ENCODE peak calls at places on chromosome 22, in eight cellular contexts. P is cardiac muscle cell, B is right lobe of liver, I is stomach, T is sigmoid colon, C is prostate gland, N is heart left ventricle, Q is kidney. U is an unnamed sample.
A peak's percentile ranks its signal among the peaks of the same experiment; 100 is the strongest.

GRCh38 chr22:20533095-20533878 is 25.9 kb downstream of the MED15 start:
- DNase-seq in B (peak; percentile 39), P (no peak), C (no peak), N (no peak), I (no peak), T (no peak), Q (no peak), U (no peak)

GRCh38 chr22:30872282-30873041 is 96.1 kb downstream of the MORC2 start:
- DNase-seq in I (no peak), B (peak; percentile 39), P (no peak), Q (peak; percentile 65), N (peak; percentile 7), C (no peak), T (peak; percentile 42), U (no peak)

GRCh38 chr22:28907311-28908008 is 24.1 kb downstream of the ZNRF3 start:
- DNase-seq in N (no peak), T (peak; percentile 19), B (no peak), C (no peak), P (no peak), Q (no peak), I (no peak), U (no peak)

GRCh38 chr22:44351685-44352377 is 39.1 kb upstream of the SHISAL1 start:
- DNase-seq in I (no peak), Q (peak; percentile 53), T (peak; percentile 89), N (peak; percentile 6), B (no peak), P (peak; percentile 91), C (peak; percentile 14), U (no peak)

GRCh38 chr22:42608481-42609361 is 6.0 kb downstream of the POLDIP3 start:
- DNase-seq in P (peak; percentile 66), T (no peak), N (peak; percentile 24), B (no peak), I (no peak), Q (peak; percentile 53), C (no peak), U (no peak)

GRCh38 chr22:30694638-30695350 is at the start of gene OSBP2:
- DNase-seq in C (peak; percentile 24), P (peak; percentile 6), T (peak; percentile 62), Q (peak; percentile 84), N (no peak), B (peak; percentile 66), I (peak; percentile 57), U (peak; percentile 57)

GRCh38 chr22:42432818-42433217 is 615 bp upstream of the NFAM1 start:
- DNase-seq in I (no peak), P (no peak), C (no peak), Q (no peak), N (no peak), T (no peak), B (no peak), U (no peak)

GRCh38 chr22:33922268-33922667 is 2.0 kb upstream of the LARGE1 start:
- DNase-seq in B (peak; percentile 59), Q (no peak), T (peak; percentile 80), I (peak; percentile 55), P (peak; percentile 40), C (peak; percentile 30), N (no peak), U (no peak)

GRCh38 chr22:17963015-17963414 is 61.3 kb downstream of the MICAL3 start:
- DNase-seq in P (no peak), I (no peak), B (no peak), N (no peak), Q (no peak), C (no peak), T (no peak), U (no peak)

GRCh38 chr22:49768511-49768910 is 59.2 kb downstream of the BRD1 start:
- DNase-seq in T (peak; percentile 60), P (no peak), B (peak; percentile 23), N (no peak), C (no peak), I (no peak), Q (peak; percentile 66), U (no peak)

GRCh38 chr22:29480512-29481264 is 670 bp downstream of the NEFH start:
- DNase-seq in C (no peak), I (no peak), B (no peak), Q (no peak), P (peak; percentile 82), T (no peak), N (no peak), U (no peak)

GRCh38 chr22:38733329-38734202 is 22.2 kb downstream of the SUN2 start:
- DNase-seq in C (peak; percentile 67), N (peak; percentile 66), P (peak; percentile 27), B (peak; percentile 89), Q (peak; percentile 77), I (peak; percentile 77), T (peak; percentile 96), U (peak; percentile 56)

GRCh38 chr22:31127181-31127772 is 4.5 kb downstream of the INPP5J start:
- DNase-seq in N (no peak), C (no peak), B (no peak), T (no peak), I (no peak), P (no peak), Q (no peak), U (no peak)

GRCh38 chr22:38935023-38935422 is 22.4 kb upstream of the APOBEC3A start:
- DNase-seq in I (peak; percentile 100), Q (peak; percentile 97), N (peak; percentile 83), B (peak; percentile 90), T (no peak), P (no peak), C (peak; percentile 92), U (no peak)

GRCh38 chr22:20128902-20129746 is 2.5 kb upstream of the ZDHHC8 start:
- DNase-seq in N (no peak), I (peak; percentile 37), T (no peak), Q (no peak), C (no peak), B (peak; percentile 90), P (peak; percentile 46), U (peak; percentile 38)

GRCh38 chr22:49666146-49666809 is 161.4 kb downstream of the BRD1 start:
- DNase-seq in Q (no peak), C (no peak), P (no peak), B (no peak), T (peak; percentile 28), N (no peak), I (no peak), U (no peak)

GRCh38 chr22:33803371-33803770 is 116.9 kb downstream of the LARGE1 start:
- DNase-seq in C (no peak), I (no peak), P (peak; percentile 70), Q (no peak), B (no peak), N (no peak), T (peak; percentile 66), U (no peak)

GRCh38 chr22:24407884-24408283 is 19.5 kb upstream of the ADORA2A start:
- DNase-seq in I (no peak), B (no peak), N (no peak), Q (no peak), T (no peak), P (no peak), C (no peak), U (no peak)

GRCh38 chr22:29139965-29140782 is 65.5 kb upstream of the EMID1 start:
- DNase-seq in C (peak; percentile 38), I (no peak), B (no peak), T (no peak), N (no peak), Q (no peak), P (peak; percentile 95), U (no peak)

GRCh38 chr22:50314455-50315288 is 7.2 kb upstream of the PLXNB2 start:
- DNase-seq in C (no peak), Q (peak; percentile 80), P (no peak), I (peak; percentile 54), T (no peak), B (peak; percentile 58), N (no peak), U (peak; percentile 80)

GRCh38 chr22:39475337-39475736 is 18.5 kb downstream of the MGAT3 start:
- DNase-seq in I (no peak), N (no peak), C (no peak), B (no peak), P (no peak), T (no peak), Q (peak; percentile 55), U (peak; percentile 1)

DNA sequence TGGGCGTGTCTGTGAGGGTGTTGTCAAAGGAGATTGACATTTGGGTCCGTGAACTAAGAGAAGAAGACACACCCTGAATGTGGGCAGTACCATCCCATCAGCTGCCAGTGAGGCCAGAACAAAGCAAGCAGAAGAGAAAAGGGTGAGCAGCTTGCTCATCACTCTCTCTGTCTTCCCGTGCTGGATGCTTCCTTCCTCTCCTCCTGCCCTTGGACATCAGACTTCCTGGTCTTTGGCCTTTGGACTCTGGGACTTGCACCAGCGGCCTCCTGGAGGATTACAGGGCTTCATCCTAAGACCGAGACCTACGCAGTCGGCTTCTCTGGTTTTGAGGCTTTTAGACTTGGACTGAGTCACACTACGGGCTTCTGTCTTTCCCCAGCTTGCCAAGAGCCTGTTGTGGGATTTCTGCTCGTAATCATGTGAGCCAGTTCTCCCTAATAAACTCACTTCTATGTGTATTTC is 18.8 kb downstream of the APOL2 start:
- DNase-seq in I (no peak), B (no peak), N (peak; percentile 59), Q (no peak), P (no peak), T (peak; percentile 81), C (peak; percentile 61), U (no peak)
- TF ChIP-seq CTCF in I (no peak), B (no peak), N (no peak), Q (no peak), P (no peak), T (no peak), C (no peak), U (no peak)

DNA sequence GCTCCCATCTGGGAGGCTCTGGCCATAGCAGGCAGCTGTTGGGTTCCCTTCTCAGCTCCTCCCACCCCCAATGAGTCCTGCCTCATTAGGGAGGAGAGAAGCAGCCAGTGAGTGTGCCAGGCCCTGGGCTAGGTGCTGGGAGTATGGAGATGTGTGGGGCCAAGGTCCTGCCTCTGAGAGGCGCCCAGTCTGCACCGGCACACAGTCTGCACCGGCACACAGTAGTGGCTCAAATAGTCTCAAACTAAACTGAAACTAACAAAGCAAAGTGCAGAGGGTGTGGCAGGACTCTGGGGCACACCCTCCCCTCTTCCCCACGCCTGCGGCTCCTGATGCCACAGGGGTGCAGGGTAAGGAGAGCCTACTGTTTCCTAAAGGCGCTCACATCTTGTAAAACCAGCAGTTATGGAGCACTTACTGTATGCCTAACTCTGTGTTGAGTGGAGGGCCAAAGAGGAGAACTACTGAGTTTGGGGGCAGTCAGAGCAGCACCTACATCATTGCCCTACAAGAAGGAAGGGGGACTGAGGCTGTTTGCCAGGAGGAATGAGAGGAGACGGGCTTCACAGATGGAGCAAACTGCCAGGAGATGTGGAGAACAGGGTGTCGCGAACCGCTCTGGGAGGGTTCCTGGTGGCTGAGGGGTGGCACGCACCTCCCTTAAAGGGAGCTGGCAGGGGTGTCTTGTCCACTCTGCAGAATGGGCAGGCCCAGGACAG is 959 bp upstream of the SH3BP1 start:
- DNase-seq in Q (no peak), B (no peak), P (no peak), N (no peak), I (peak; percentile 43), C (no peak), T (no peak), U (no peak)
- H3K4me3 ChIP-seq in Q (peak overlapping the region; percentile 46), B (peak overlapping the region; percentile 49), P (no peak overlapping the region), N (peak overlapping the region; percentile 51), I (peak overlapping the region; percentile 75), C (peak overlapping the region; percentile 57), T (peak overlapping the region; percentile 50), U (peak overlapping the region; percentile 76)

GRCh38 chr22:46242023-46242422 is 8.1 kb downstream of the CDPF1 start:
- DNase-seq in C (no peak), I (no peak), Q (no peak), P (no peak), B (no peak), N (no peak), T (no peak), U (no peak)
- H3K4me1 ChIP-seq in C (no peaks in the 10 kb centered on the region), I (peaks cover 17% of the 10 kb centered on the region), Q (peaks cover 7% of the 10 kb centered on the region), P (peaks cover 5% of the 10 kb centered on the region), B (peaks cover 9% of the 10 kb centered on the region), N (peaks cover 51% of the 10 kb centered on the region), T (peaks cover 21% of the 10 kb centered on the region), U (peaks cover 17% of the 10 kb centered on the region)

GRCh38 chr22:27682438-27682837 is 119.1 kb downstream of the MN1 start:
- DNase-seq in P (no peak), I (no peak), Q (no peak), N (no peak), C (no peak), B (no peak), T (no peak), U (no peak)
- TF ChIP-seq CTCF in P (peak; percentile 35), I (no peak), Q (no peak), N (no peak), C (no peak), B (no peak), T (no peak), U (no peak)

U was measured in CD8-positive, alpha-beta T cell.